ENCODE peak calls at places on chromosomes 12 and 14, in five cellular contexts. M, A, D, Y and C are unnamed samples.
A peak's percentile ranks its signal among the peaks of the same experiment; 100 is the strongest.

GRCh38 chr12:1848741-1849140 is 28.4 kb downstream of the LRTM2 start:
- DNase-seq in D (no peak), Y (no peak), M (no peak), A (no peak), C (no peak)

GRCh38 chr12:114166360-114166759 is 200.2 kb upstream of the RBM19 start:
- DNase-seq in D (peak; percentile 78), Y (peak; percentile 70), A (peak; percentile 33), M (peak; percentile 24), C (no peak)

GRCh38 chr12:55658212-55658611 is 21.5 kb downstream of the OR10P1 start:
- DNase-seq in M (no peak), Y (no peak), A (no peak), D (no peak), C (no peak)

GRCh38 chr14:22748691-22749090 is 17.8 kb upstream of the OXA1L start:
- DNase-seq in D (no peak), A (no peak), Y (no peak), M (no peak), C (no peak)

GRCh38 chr14:89618821-89619551 is 202.0 kb upstream of the FOXN3 start:
- DNase-seq in M (peak; percentile 13), A (peak; percentile 73), Y (peak; percentile 86), D (peak; percentile 48), C (peak; percentile 31)

GRCh38 chr14:74464785-74465184 is 28.3 kb downstream of the NPC2 start:
- DNase-seq in A (no peak), D (no peak), Y (no peak), M (no peak), C (no peak)

GRCh38 chr14:94717808-94718207 is 52.1 kb downstream of the GSC start:
- DNase-seq in A (no peak), D (no peak), Y (no peak), M (no peak), C (no peak)

GRCh38 chr14:31965735-31966598 is 111.1 kb upstream of the ARHGAP5 start:
- DNase-seq in Y (peak; percentile 69), A (no peak), D (no peak), M (no peak), C (no peak)

GRCh38 chr12:104306943-104307654 is 3.6 kb downstream of the EID3 start:
- DNase-seq in D (no peak), M (no peak), A (no peak), Y (no peak), C (no peak)

GRCh38 chr12:59689776-59690175 is 93.9 kb downstream of the SLC16A7 start:
- DNase-seq in A (no peak), M (no peak), Y (no peak), D (no peak), C (no peak)

GRCh38 chr14:98758440-98758839 is 513.6 kb downstream of the BCL11B start:
- DNase-seq in M (no peak), Y (no peak), A (no peak), D (no peak), C (no peak)

GRCh38 chr14:98752660-98753059 is 519.3 kb downstream of the BCL11B start:
- DNase-seq in D (no peak), M (no peak), Y (no peak), A (no peak), C (no peak)

GRCh38 chr14:98761993-98762392 is 510.0 kb downstream of the BCL11B start:
- DNase-seq in A (no peak), Y (no peak), M (no peak), D (no peak), C (no peak)

GRCh38 chr14:98754343-98755025 is 517.5 kb downstream of the BCL11B start:
- DNase-seq in A (no peak), M (no peak), Y (no peak), D (no peak), C (no peak)

GRCh38 chr14:98756749-98757148 is 515.2 kb downstream of the BCL11B start:
- DNase-seq in M (no peak), D (no peak), A (no peak), Y (no peak), C (no peak)
- H3K9me3 ChIP-seq in M (no peaks in the 10 kb centered on the region), D (peaks cover 9% of the 10 kb centered on the region), A (no peaks in the 10 kb centered on the region), Y (no peaks in the 10 kb centered on the region), C (peaks cover 5% of the 10 kb centered on the region)

DNA sequence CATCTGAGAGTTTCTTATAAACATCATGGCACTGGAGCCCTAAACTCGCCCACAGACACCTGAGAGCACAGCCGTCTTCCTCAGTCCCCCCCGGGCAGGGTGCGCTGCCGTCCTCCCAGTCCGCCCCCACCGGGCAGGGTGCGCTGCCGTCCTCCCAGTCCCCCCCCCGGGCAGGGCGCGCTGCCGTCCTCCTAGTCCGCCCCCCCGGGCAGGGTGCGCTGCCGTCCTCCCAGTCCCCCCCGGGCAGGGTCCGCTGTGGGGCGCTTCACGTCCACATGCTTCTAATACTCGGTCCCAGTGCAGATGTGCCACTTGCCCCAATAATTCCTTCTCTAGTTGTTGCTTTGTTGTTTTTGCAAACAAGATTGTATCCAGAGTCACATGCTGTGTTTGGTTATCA is 6.9 kb upstream of the ADSS1 start:
- DNase-seq in M (no peak), D (no peak), A (no peak), Y (no peak), C (no peak)
- H3K36me3 ChIP-seq in M (peaks cover under 1% of the 10 kb centered on the region), D (peaks cover 75% of the 10 kb centered on the region), A (peaks cover 10% of the 10 kb centered on the region), Y (no peaks in the 10 kb centered on the region), C (peaks cover 40% of the 10 kb centered on the region)

GRCh38 chr12:133180669-133181068 is 626 bp upstream of the ZNF268 start:
- DNase-seq in Y (no peak), A (no peak), D (no peak), M (no peak), C (no peak)

DNA sequence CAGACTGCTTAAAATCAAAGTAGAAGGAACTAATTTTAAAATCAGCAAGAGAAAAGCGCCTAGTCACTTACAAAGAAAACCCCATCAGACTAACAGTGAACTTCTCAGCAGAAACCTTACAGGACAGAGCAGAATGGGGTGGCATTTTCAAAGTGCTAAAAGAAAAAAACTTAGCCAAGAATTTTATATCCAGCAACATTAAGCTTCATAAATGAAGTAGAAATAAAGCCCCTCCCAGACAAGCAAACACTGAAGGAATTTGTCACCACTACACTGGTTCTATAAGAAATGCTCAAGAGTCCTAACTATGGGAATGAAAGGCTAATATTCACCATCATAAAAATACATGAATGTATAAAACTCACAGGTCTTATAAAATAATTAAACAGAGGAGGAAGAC is 6.4 kb upstream of the ZNF268 start:
- DNase-seq in A (no peak), D (no peak), Y (no peak), M (no peak), C (no peak)
- H3K9me3 ChIP-seq in A (peaks cover 43% of the 10 kb centered on the region), D (peaks cover 41% of the 10 kb centered on the region), Y (peaks cover 11% of the 10 kb centered on the region), M (peaks cover 8% of the 10 kb centered on the region), C (peaks cover 14% of the 10 kb centered on the region)

DNA sequence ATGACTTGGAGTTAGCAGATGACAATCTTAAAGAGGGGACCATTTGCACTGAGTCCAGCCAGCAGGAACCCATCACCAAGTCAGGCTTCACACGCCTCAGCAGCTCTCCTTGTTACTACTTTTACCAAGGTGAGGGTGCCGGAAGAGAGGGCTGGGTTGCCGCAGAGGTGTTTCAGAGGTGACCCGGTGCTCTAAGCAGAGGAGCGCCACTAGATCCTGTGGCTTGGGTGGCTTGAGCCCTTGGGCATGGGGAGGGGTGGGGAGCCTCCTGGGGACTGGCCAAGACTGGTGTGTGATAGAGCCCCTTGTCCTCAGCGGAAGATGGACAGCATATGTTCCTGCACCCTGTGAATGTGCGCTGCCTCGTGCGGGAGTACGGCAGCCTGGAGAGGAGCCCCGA is 17.7 kb downstream of the POP5 start:
- DNase-seq in A (no peak), M (no peak), D (no peak), Y (no peak), C (no peak)
- H3K36me3 ChIP-seq in A (peaks cover 81% of the 10 kb centered on the region), M (peaks cover 52% of the 10 kb centered on the region), D (peaks cover 91% of the 10 kb centered on the region), Y (peaks cover 5% of the 10 kb centered on the region), C (peaks cover 79% of the 10 kb centered on the region)

DNA sequence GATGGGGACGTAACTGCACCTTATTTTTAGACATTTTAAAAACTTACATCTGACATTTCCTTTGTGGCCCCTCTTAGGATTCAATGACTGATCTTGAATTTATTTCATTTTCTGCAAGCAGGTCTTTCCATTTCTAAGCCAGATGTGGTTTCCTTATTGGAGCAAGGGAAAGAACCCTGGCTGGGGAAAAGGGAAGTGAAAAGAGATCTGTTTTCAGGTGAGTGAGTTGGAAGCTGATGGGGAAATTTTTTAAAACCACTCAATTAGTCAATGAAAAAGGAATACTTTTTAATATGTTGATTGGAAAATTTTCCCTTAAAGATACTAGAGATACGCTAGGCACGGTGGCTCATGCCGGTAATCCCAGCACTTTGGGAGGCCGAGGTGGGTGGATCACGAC is 2.6 kb downstream of the ZNF140 start:
- DNase-seq in D (no peak), M (no peak), Y (no peak), A (no peak), C (no peak)
- H3K9me3 ChIP-seq in D (peaks cover 64% of the 10 kb centered on the region), M (peaks cover 10% of the 10 kb centered on the region), Y (peaks cover 72% of the 10 kb centered on the region), A (peaks cover 23% of the 10 kb centered on the region), C (peaks cover 13% of the 10 kb centered on the region)

GRCh38 chr12:57156701-57157403 is 9.4 kb upstream of the LRP1-AS start:
- DNase-seq in D (no peak), A (no peak), M (no peak), Y (no peak), C (no peak)
- H3K36me3 ChIP-seq in D (peaks cover 94% of the 10 kb centered on the region), A (no peaks in the 10 kb centered on the region), M (peaks cover 2% of the 10 kb centered on the region), Y (no peaks in the 10 kb centered on the region), C (no peaks in the 10 kb centered on the region)

GRCh38 chr12:50913224-50913623 is 39.1 kb upstream of the HIGD1C start:
- DNase-seq in Y (no peak), D (no peak), A (no peak), M (no peak), C (no peak)
- H3K9me3 ChIP-seq in Y (peaks cover 8% of the 10 kb centered on the region), D (peaks cover 70% of the 10 kb centered on the region), A (peaks cover 43% of the 10 kb centered on the region), M (peaks cover 10% of the 10 kb centered on the region), C (no peaks in the 10 kb centered on the region)

GRCh38 chr12:53482626-53483165 is 16.6 kb downstream of the MAP3K12 start:
- DNase-seq in M (no peak), Y (no peak), D (no peak), A (no peak), C (no peak)
- H3K36me3 ChIP-seq in M (peaks cover 44% of the 10 kb centered on the region), Y (no peaks in the 10 kb centered on the region), D (peaks cover 93% of the 10 kb centered on the region), A (peaks cover 89% of the 10 kb centered on the region), C (peaks cover 69% of the 10 kb centered on the region)

GRCh38 chr12:31508436-31509150 is 82.3 kb downstream of the DENND5B start:
- DNase-seq in Y (no peak), D (no peak), M (no peak), A (no peak), C (no peak)
- H3K9me3 ChIP-seq in Y (no peaks in the 10 kb centered on the region), D (peaks cover 22% of the 10 kb centered on the region), M (no peaks in the 10 kb centered on the region), A (peaks cover 5% of the 10 kb centered on the region), C (no peaks in the 10 kb centered on the region)

GRCh38 chr12:57160021-57160420 is 12.6 kb upstream of the LRP1-AS start:
- DNase-seq in D (no peak), Y (no peak), A (no peak), M (no peak), C (no peak)

GRCh38 chr12:57160741-57161140 is 13.3 kb upstream of the LRP1-AS start:
- DNase-seq in Y (no peak), A (no peak), D (no peak), M (no peak), C (no peak)

GRCh38 chr12:57159341-57159740 is 11.9 kb upstream of the LRP1-AS start:
- DNase-seq in Y (no peak), M (no peak), D (no peak), A (no peak), C (no peak)

GRCh38 chr12:57162541-57163125 is 15.2 kb upstream of the LRP1-AS start:
- DNase-seq in Y (no peak), D (no peak), M (no peak), A (no peak), C (no peak)

DNA sequence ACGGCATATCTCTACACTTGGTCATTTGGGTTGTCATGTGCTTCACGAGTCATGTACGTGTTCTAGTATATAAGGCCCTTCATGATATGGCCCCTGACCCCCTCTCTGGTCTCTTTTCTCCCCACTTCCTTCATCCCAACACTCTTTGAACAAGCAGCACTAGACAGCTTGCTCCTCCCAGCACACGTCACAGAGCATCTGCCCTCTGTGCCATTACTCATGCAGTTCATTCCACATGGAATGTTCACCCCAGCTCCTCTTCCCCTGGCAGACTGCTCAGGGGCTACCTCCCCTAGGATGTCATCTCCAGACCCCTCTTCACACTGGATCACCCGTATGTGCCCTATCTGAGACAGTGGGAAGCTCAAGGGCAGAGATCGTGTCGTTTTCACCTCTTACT is 14.1 kb upstream of the LRP1-AS start:
- DNase-seq in Y (no peak), M (no peak), D (no peak), A (no peak), C (no peak)
- H3K36me3 ChIP-seq in Y (peaks cover 7% of the 10 kb centered on the region), M (no peaks in the 10 kb centered on the region), D (peaks cover 91% of the 10 kb centered on the region), A (no peaks in the 10 kb centered on the region), C (no peaks in the 10 kb centered on the region)